ENCODE peak calls at places on chromosomes 7 and 10, in eight cellular contexts. One of them, this sample, is unnamed.

GRCh38 chr7:82247814-82248433 is 195.7 kb downstream of the CACNA2D1 start:
- DNase-seq in lower lobe of right lung: no peak
- DNase-seq in stomach: no peak
- DNase-seq in HL-60: peak
- DNase-seq in mammary epithelial cell: peak
- DNase-seq in HFF-Myc: no peak
- DNase-seq in Calu3: peak
- DNase-seq in tibial artery: no peak
- DNase-seq in this sample: no peak

GRCh38 chr7:20329389-20330175 is 1.1 kb upstream of the ITGB8 start:
- DNase-seq in HL-60: peak
- DNase-seq in stomach: peak
- DNase-seq in mammary epithelial cell: peak
- DNase-seq in lower lobe of right lung: peak
- DNase-seq in HFF-Myc: no peak
- DNase-seq in tibial artery: peak
- DNase-seq in Calu3: peak
- DNase-seq in this sample: peak

GRCh38 chr10:37010741-37011140 is 114.7 kb upstream of the ANKRD30A start:
- DNase-seq in HL-60: no peak
- DNase-seq in lower lobe of right lung: no peak
- DNase-seq in mammary epithelial cell: no peak
- DNase-seq in HFF-Myc: no peak
- DNase-seq in tibial artery: no peak
- DNase-seq in Calu3: no peak
- DNase-seq in stomach: no peak
- DNase-seq in this sample: no peak

GRCh38 chr7:31955021-31955420 is 115.2 kb downstream of the PDE1C start:
- DNase-seq in HFF-Myc: no peak
- DNase-seq in mammary epithelial cell: no peak
- DNase-seq in Calu3: no peak
- DNase-seq in lower lobe of right lung: no peak
- DNase-seq in stomach: no peak
- DNase-seq in tibial artery: no peak
- DNase-seq in HL-60: no peak
- DNase-seq in this sample: no peak

GRCh38 chr7:36100293-36100692 is 52.8 kb upstream of the EEPD1 start:
- DNase-seq in mammary epithelial cell: no peak
- DNase-seq in HFF-Myc: no peak
- DNase-seq in Calu3: no peak
- DNase-seq in lower lobe of right lung: no peak
- DNase-seq in HL-60: no peak
- DNase-seq in stomach: no peak
- DNase-seq in tibial artery: no peak
- DNase-seq in this sample: no peak

GRCh38 chr10:62616885-62617635 is 187.5 kb upstream of the ADO start:
- DNase-seq in Calu3: peak
- DNase-seq in tibial artery: no peak
- DNase-seq in HFF-Myc: no peak
- DNase-seq in lower lobe of right lung: no peak
- DNase-seq in mammary epithelial cell: no peak
- DNase-seq in stomach: no peak
- DNase-seq in HL-60: peak
- DNase-seq in this sample: no peak

GRCh38 chr7:24576171-24577052 is 3.2 kb downstream of the PALS2 start:
- DNase-seq in lower lobe of right lung: no peak
- DNase-seq in mammary epithelial cell: peak
- DNase-seq in stomach: peak
- DNase-seq in tibial artery: no peak
- DNase-seq in HFF-Myc: peak
- DNase-seq in HL-60: peak
- DNase-seq in Calu3: peak
- DNase-seq in this sample: peak

GRCh38 chr7:107269815-107270214 is 101.0 kb downstream of the HBP1 start:
- DNase-seq in mammary epithelial cell: no peak
- DNase-seq in tibial artery: no peak
- DNase-seq in HFF-Myc: no peak
- DNase-seq in stomach: no peak
- DNase-seq in lower lobe of right lung: no peak
- DNase-seq in Calu3: no peak
- DNase-seq in HL-60: no peak
- DNase-seq in this sample: no peak

GRCh38 chr7:26388256-26388655 is 96.6 kb downstream of the SNX10 start:
- DNase-seq in Calu3: no peak
- DNase-seq in stomach: no peak
- DNase-seq in HFF-Myc: no peak
- DNase-seq in lower lobe of right lung: no peak
- DNase-seq in mammary epithelial cell: no peak
- DNase-seq in HL-60: peak
- DNase-seq in tibial artery: no peak
- DNase-seq in this sample: no peak

GRCh38 chr10:44966129-44966815 is 6.7 kb downstream of the RASSF4 start:
- DNase-seq in HL-60: no peak
- DNase-seq in tibial artery: no peak
- DNase-seq in stomach: no peak
- DNase-seq in HFF-Myc: no peak
- DNase-seq in mammary epithelial cell: no peak
- DNase-seq in Calu3: no peak
- DNase-seq in lower lobe of right lung: no peak
- DNase-seq in this sample: peak

GRCh38 chr10:27741173-27742091 is 4.2 kb downstream of the MKX start:
- DNase-seq in tibial artery: no peak
- DNase-seq in stomach: no peak
- DNase-seq in Calu3: no peak
- DNase-seq in HFF-Myc: no peak
- DNase-seq in lower lobe of right lung: no peak
- DNase-seq in HL-60: no peak
- DNase-seq in mammary epithelial cell: no peak
- DNase-seq in this sample: no peak

GRCh38 chr7:130793855-130794618 is 60.0 kb upstream of the KLF14 start:
- DNase-seq in mammary epithelial cell: peak
- DNase-seq in HFF-Myc: no peak
- DNase-seq in HL-60: no peak
- DNase-seq in Calu3: peak
- DNase-seq in stomach: no peak
- DNase-seq in lower lobe of right lung: no peak
- DNase-seq in tibial artery: no peak
- DNase-seq in this sample: no peak

GRCh38 chr7:158842486-158842885 is 13.2 kb upstream of the ESYT2 start:
- DNase-seq in tibial artery: no peak
- DNase-seq in lower lobe of right lung: no peak
- DNase-seq in stomach: no peak
- DNase-seq in HL-60: no peak
- DNase-seq in mammary epithelial cell: no peak
- DNase-seq in HFF-Myc: no peak
- DNase-seq in Calu3: no peak
- DNase-seq in this sample: no peak

DNA sequence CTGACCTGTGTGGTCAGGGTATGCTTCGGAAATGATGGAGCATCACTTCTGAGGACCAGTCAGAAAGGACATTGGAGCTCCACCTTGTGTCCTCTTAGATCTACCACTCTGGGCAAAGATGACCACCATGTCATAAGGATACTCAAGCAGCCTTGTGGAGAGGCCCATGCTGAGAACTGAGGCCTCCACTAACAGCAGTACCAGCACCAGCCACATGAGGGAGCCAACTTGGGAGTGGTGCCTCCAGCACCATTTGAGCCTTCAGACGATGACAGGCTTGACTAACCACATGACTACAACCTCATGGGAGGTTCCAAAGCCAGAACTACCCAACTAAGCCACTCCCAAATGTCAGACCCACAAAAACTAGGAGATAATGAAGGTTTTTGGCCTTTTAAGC is 116.0 kb downstream of the NPTX2 start:
- DNase-seq in Calu3: peak
- DNase-seq in HL-60: peak
- DNase-seq in tibial artery: no peak
- DNase-seq in mammary epithelial cell: peak
- DNase-seq in lower lobe of right lung: no peak
- DNase-seq in HFF-Myc: no peak
- DNase-seq in stomach: no peak
- DNase-seq in this sample: peak
- TF ChIP-seq CTCF in Calu3: peak
- TF ChIP-seq CTCF in HL-60: peak
- TF ChIP-seq CTCF in tibial artery: peak
- TF ChIP-seq CTCF in mammary epithelial cell: peak
- TF ChIP-seq CTCF in lower lobe of right lung: peak
- TF ChIP-seq CTCF in HFF-Myc: peak
- TF ChIP-seq CTCF in stomach: peak
- TF ChIP-seq CTCF in this sample: peak

DNA sequence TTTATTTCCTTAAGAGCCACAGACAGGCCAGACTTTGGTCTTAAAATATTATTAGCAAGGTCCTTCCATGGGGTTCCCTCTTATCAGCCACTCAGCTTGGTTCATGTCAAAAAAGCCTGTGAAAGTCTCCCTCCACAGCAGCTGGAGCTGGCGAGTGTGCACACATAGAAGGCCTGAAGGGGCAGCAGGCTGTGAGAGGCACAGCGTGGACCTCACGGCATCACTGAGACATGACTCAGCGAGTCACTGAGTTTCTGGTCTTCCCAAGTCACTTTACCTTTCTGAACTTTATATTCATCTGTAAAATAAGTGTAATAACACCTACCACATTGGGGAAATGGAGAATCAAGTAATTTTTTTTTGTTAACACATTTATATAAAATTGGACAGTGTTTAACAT is 8.7 kb downstream of the TAF3 start:
- DNase-seq in stomach: no peak
- DNase-seq in Calu3: no peak
- DNase-seq in tibial artery: no peak
- DNase-seq in HL-60: no peak
- DNase-seq in lower lobe of right lung: no peak
- DNase-seq in mammary epithelial cell: peak
- DNase-seq in HFF-Myc: peak
- DNase-seq in this sample: no peak
- TF ChIP-seq CTCF in stomach: no peak
- TF ChIP-seq CTCF in Calu3: no peak
- TF ChIP-seq CTCF in tibial artery: no peak
- TF ChIP-seq CTCF in HL-60: no peak
- TF ChIP-seq CTCF in lower lobe of right lung: no peak
- TF ChIP-seq CTCF in mammary epithelial cell: peak
- TF ChIP-seq CTCF in HFF-Myc: no peak
- TF ChIP-seq CTCF in this sample: no peak

DNA sequence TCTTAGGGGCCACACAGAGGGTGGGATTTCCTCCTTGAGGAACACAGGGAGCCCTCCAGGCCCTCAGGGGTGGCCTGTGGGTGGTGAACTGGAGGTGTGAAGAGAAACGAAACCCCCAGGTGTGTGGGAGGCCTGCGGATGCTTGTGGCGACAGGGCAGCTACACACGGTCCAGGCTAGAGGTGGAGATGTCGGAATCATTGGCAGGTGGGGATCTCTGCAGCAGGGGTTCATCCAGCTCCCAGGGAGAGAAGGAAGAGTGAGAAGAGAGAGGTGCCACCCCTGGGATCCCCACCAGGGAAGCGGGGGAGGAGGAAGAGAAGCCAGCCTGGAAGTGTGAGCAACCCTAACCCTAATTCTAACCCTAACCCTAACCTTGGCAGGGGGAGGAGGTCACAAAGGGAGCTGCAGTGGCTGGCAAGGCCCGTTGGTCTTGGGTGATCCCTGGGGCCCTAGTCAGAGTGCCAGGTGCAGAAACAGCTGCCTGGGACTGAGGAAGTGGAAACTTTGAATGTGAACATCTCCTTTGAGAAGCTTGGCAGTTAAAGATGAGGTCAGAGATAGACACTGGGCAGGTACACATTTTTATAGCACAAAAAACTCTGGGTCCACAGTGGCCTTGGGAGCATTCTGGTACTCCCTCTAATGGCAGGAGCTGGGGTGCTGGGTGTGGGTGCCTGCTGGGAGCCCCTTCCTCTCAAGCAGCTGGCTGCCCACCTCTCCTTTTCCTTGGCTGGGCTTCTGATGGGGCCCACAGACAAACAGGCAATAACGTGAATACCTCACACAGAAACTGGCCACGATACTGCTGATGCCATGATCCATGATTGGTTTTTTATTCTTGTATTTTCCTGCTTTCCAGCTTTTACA is 6.8 kb upstream of the AEBP1 start:
- DNase-seq in stomach: no peak
- DNase-seq in HL-60: peak
- DNase-seq in tibial artery: no peak
- DNase-seq in HFF-Myc: no peak
- DNase-seq in lower lobe of right lung: no peak
- DNase-seq in Calu3: no peak
- DNase-seq in mammary epithelial cell: no peak
- DNase-seq in this sample: no peak
- TF ChIP-seq CTCF in stomach: no peak
- TF ChIP-seq CTCF in HL-60: no peak
- TF ChIP-seq CTCF in tibial artery: no peak
- TF ChIP-seq CTCF in HFF-Myc: no peak
- TF ChIP-seq CTCF in lower lobe of right lung: no peak
- TF ChIP-seq CTCF in Calu3: no peak
- TF ChIP-seq CTCF in mammary epithelial cell: no peak
- TF ChIP-seq CTCF in this sample: no peak

GRCh38 chr10:101066146-101066889 is 4.5 kb downstream of the KAZALD1 start:
- DNase-seq in tibial artery: peak
- DNase-seq in lower lobe of right lung: peak
- DNase-seq in Calu3: peak
- DNase-seq in stomach: peak
- DNase-seq in mammary epithelial cell: peak
- DNase-seq in HFF-Myc: no peak
- DNase-seq in HL-60: no peak
- DNase-seq in this sample: peak
- TF ChIP-seq CTCF in tibial artery: peak
- TF ChIP-seq CTCF in lower lobe of right lung: peak
- TF ChIP-seq CTCF in Calu3: no peak
- TF ChIP-seq CTCF in stomach: peak
- TF ChIP-seq CTCF in mammary epithelial cell: peak
- TF ChIP-seq CTCF in HFF-Myc: peak
- TF ChIP-seq CTCF in HL-60: no peak
- TF ChIP-seq CTCF in this sample: peak

DNA sequence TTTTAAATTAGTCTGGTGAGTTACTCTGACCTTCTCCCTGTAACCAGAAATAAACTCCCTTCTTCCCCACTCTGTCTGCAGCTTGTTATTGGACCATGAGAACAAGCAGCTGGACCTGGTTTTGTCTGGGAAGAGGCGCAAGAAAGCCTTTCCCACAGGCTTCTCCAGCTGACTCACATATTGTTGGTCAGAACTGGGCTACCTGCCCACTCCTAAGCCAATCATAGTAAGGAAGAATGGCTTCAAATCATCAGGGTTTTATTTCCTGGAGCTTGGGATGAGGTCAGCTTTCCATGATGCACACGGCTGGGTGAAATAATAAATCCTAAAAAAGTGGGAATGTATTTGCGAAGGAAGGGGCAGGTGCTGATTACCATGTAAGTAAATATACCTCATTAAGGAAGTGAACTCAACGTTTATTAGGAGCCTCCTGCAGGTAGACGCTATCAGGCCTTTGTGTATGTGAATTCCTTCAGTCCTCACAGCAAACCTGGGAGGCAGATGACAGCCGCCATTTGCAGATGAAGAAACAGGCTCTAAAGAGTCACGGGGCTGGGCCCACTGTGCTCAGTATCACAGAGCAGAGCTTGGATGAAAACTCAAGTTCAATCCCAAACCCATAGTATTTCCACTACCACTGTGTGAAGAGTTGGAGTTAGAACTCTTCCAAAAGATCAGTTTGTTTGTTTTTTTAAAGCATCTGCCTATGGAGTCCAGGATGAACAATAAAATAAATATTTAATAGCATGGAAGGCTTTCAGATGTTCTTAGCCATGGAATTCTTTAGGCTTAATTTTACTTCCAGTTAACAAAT is 32.7 kb downstream of the IL15RA start:
- DNase-seq in HFF-Myc: peak
- DNase-seq in stomach: peak
- DNase-seq in Calu3: peak
- DNase-seq in lower lobe of right lung: peak
- DNase-seq in mammary epithelial cell: peak
- DNase-seq in tibial artery: peak
- DNase-seq in HL-60: no peak
- DNase-seq in this sample: no peak
- TF ChIP-seq CTCF in HFF-Myc: no peak
- TF ChIP-seq CTCF in stomach: no peak
- TF ChIP-seq CTCF in Calu3: no peak
- TF ChIP-seq CTCF in lower lobe of right lung: no peak
- TF ChIP-seq CTCF in mammary epithelial cell: no peak
- TF ChIP-seq CTCF in tibial artery: no peak
- TF ChIP-seq CTCF in HL-60: no peak
- TF ChIP-seq CTCF in this sample: no peak